ENCODE peak calls at places on chromosomes 2 and 18, in nine cellular contexts. E is cardiac fibroblast, F is fibroblast of the aortic adventitia, Y is mammary epithelial cell, M is thyroid gland, J is IMR-90, U is thoracic aorta, I is upper lobe of right lung, V is astrocyte of the cerebellum. N is an unnamed sample.

GRCh38 chr2:131092409-131093065 is 723 bp downstream of the FAM168B start:
- DNase-seq in I (no peak), E (peak), F (no peak), J (no peak), V (no peak), U (no peak), M (no peak), Y (no peak), N (no peak)

GRCh38 chr18:21183670-21184069 is 58.4 kb upstream of the GREB1L start:
- DNase-seq in I (no peak), U (no peak), M (no peak), Y (peak), E (no peak), J (no peak), V (no peak), F (no peak), N (peak)

GRCh38 chr2:147297820-147298219 is 547.0 kb upstream of the ACVR2A start:
- DNase-seq in E (no peak), J (no peak), U (no peak), V (no peak), F (no peak), Y (no peak), M (no peak), I (no peak), N (no peak)

GRCh38 chr2:31383471-31384153 is 30.9 kb downstream of the XDH start:
- DNase-seq in Y (peak), U (no peak), F (peak), J (peak), E (peak), V (no peak), M (no peak), I (no peak), N (peak)

GRCh38 chr2:84126084-84126483 is 333.0 kb downstream of the SUCLG1 start:
- DNase-seq in M (no peak), Y (no peak), I (no peak), U (no peak), E (no peak), F (no peak), V (no peak), J (no peak), N (no peak)

GRCh38 chr18:59704146-59704545 is 6.9 kb upstream of the CCBE1 start:
- DNase-seq in V (no peak), U (no peak), J (no peak), E (peak), M (no peak), F (no peak), Y (peak), I (no peak), N (peak)

GRCh38 chr2:179335732-179336131 is 71.1 kb upstream of the SESTD1 start:
- DNase-seq in I (no peak), Y (no peak), J (no peak), F (no peak), V (no peak), M (no peak), E (no peak), U (no peak), N (no peak)

GRCh38 chr2:232300894-232301387 is 77.6 kb upstream of the ALPP start:
- DNase-seq in J (peak), V (no peak), U (no peak), F (no peak), Y (no peak), I (no peak), M (no peak), E (peak), N (peak)

GRCh38 chr2:118176601-118177000 is 88.3 kb downstream of the INSIG2 start:
- DNase-seq in F (no peak), I (no peak), V (no peak), U (no peak), Y (no peak), M (no peak), E (no peak), J (no peak), N (no peak)

GRCh38 chr2:36785179-36785795 is 88.8 kb downstream of the VIT start:
- DNase-seq in U (no peak), E (peak), J (peak), F (peak), V (peak), Y (peak), I (no peak), M (peak), N (peak)

GRCh38 chr2:108607706-108608301 is 73.5 kb downstream of the LIMS1 start:
- DNase-seq in V (no peak), F (peak), J (peak), M (peak), Y (no peak), I (no peak), E (peak), U (no peak), N (peak)

GRCh38 chr18:80259610-80260009 is 12.3 kb upstream of the PARD6G start:
- DNase-seq in M (no peak), J (no peak), Y (no peak), E (no peak), I (no peak), V (no peak), F (no peak), U (no peak), N (no peak)

GRCh38 chr18:55508637-55509036 is 79.4 kb downstream of the TCF4 start:
- DNase-seq in Y (no peak), F (no peak), J (no peak), U (no peak), E (no peak), M (no peak), I (no peak), V (no peak), N (no peak)

GRCh38 chr18:55513199-55513598 is 74.8 kb downstream of the TCF4 start:
- DNase-seq in J (no peak), V (no peak), U (no peak), E (peak), I (no peak), M (no peak), Y (no peak), F (peak), N (peak)

GRCh38 chr18:55509631-55510372 is 78.2 kb downstream of the TCF4 start:
- DNase-seq in F (peak), I (no peak), Y (peak), U (no peak), J (peak), M (no peak), E (peak), V (peak), N (peak)

GRCh38 chr18:55510809-55511208 is 77.2 kb downstream of the TCF4 start:
- DNase-seq in E (peak), J (peak), V (peak), M (no peak), Y (no peak), I (no peak), U (no peak), F (peak), N (peak)

GRCh38 chr18:55511277-55511676 is 76.7 kb downstream of the TCF4 start:
- DNase-seq in Y (no peak), F (no peak), V (no peak), I (no peak), J (no peak), M (no peak), U (no peak), E (no peak), N (no peak)
- H3K4me3 ChIP-seq in Y (no peak), F (no peak), V (no peak), I (no peak), J (no peak), M (no peak), U (peak), E (peak), N (no peak)

GRCh38 chr2:72117718-72118117 is 29.9 kb downstream of the CYP26B1 start:
- DNase-seq in M (no peak), Y (no peak), U (no peak), V (no peak), I (no peak), E (no peak), J (no peak), F (no peak), N (no peak)
- TF ChIP-seq CTCF in M (no peak), Y (no peak), U (no peak), V (no peak), I (no peak), E (no peak), J (no peak), F (no peak), N (no peak)

GRCh38 chr2:233317544-233317943 is 9.9 kb downstream of the SAG start:
- DNase-seq in Y (no peak), U (no peak), E (no peak), F (no peak), I (no peak), V (no peak), M (no peak), J (no peak), N (no peak)

GRCh38 chr2:233311241-233311926 is 3.8 kb downstream of the SAG start:
- DNase-seq in Y (no peak), J (no peak), V (no peak), E (no peak), U (no peak), M (no peak), F (no peak), I (no peak), N (no peak)

GRCh38 chr2:233312874-233313273 is 5.3 kb downstream of the SAG start:
- DNase-seq in J (no peak), Y (no peak), V (no peak), U (no peak), I (no peak), F (no peak), E (no peak), M (no peak), N (no peak)

GRCh38 chr2:233319256-233319655 is 11.6 kb downstream of the SAG start:
- DNase-seq in F (no peak), U (no peak), M (no peak), J (no peak), I (no peak), Y (no peak), E (no peak), V (no peak), N (no peak)

GRCh38 chr2:233314180-233314579 is 6.6 kb downstream of the SAG start:
- DNase-seq in U (no peak), M (no peak), J (no peak), Y (no peak), F (no peak), V (no peak), E (no peak), I (no peak), N (no peak)
- H3K4me3 ChIP-seq in U (no peak), M (no peak), J (no peak), Y (no peak), F (no peak), V (no peak), E (no peak), I (no peak), N (no peak)

DNA sequence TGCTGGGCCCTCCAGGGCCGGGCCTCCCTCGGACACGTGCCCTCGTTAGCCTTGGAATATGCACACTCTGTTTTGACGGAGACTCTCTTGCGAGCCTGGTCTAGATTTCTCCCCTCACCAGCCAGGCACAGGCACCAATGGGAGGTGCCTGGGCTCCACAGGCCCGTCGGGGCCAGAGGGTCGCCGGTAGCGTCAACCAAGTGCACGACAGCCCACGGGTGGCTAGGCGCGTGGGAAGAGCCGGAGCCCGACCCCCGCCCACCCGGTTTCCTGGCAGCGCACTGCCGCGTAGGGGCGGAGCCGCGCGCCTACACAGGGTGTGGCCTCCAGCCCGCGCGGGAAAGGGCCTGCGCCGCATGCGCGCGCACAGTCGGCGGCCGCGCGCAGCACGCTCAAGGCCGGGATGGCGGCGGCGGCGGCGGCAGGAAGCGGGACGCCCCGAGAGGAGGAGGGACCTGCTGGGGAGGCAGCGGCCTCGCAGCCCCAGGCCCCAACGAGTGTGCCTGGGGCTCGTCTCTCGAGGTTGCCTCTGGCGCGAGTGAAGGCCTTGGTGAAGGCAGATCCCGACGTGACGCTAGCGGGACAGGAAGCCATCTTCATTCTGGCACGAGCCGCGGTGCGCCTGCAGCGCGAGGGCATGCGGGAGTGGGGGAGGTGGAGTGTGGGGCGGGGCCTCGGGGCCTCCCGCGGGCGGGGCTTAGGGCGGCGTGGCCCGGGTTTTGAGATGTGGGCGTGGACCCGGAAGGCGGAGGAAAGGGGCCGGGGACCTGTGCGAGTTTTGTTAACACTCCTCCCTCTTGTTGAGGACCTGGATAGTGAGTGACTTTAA is at the start of gene POLE4:
- DNase-seq in U (peak), E (peak), Y (peak), V (peak), I (peak), F (peak), J (peak), M (peak), N (peak)
- TF ChIP-seq CTCF in U (no peak), E (no peak), Y (no peak), V (no peak), I (peak), F (no peak), J (no peak), M (no peak), N (no peak)

GRCh38 chr2:9356336-9356735 is 67.0 kb downstream of the ITGB1BP1 start:
- DNase-seq in U (no peak), Y (no peak), E (no peak), F (no peak), I (no peak), M (no peak), V (no peak), J (no peak), N (no peak)
- H3K4me3 ChIP-seq in U (no peak), Y (no peak), E (no peak), F (no peak), I (peak), M (no peak), V (peak), J (no peak), N (no peak)

N was measured in epithelial cell of esophagus.